ENCODE peak calls at places on chromosomes 16 and 17, in eight cellular contexts. M, K, I, G, B, W, O and J are unnamed samples.

GRCh38 chr16:87853411-87854052 is 15.8 kb downstream of the SLC7A5 start:
- DNase-seq in I (peak; percentile 79), G (peak; percentile 84), O (peak; percentile 88), B (peak; percentile 95), M (peak; percentile 87), K (peak; percentile 88), W (peak; percentile 83), J (peak; percentile 82)

GRCh38 chr16:87395181-87395842 is 3.2 kb downstream of the MAP1LC3B start:
- DNase-seq in I (no peak), W (no peak), K (no peak), M (no peak), B (no peak), O (no peak), G (no peak), J (no peak)

GRCh38 chr16:52450241-52450640 is 96.7 kb downstream of the TOX3 start:
- DNase-seq in G (no peak), M (no peak), I (no peak), W (no peak), O (no peak), K (no peak), B (no peak), J (no peak)

GRCh38 chr17:47855737-47856136 is 4.8 kb upstream of the SP6 start:
- DNase-seq in O (no peak), K (no peak), W (peak; percentile 51), M (no peak), I (no peak), B (no peak), G (no peak), J (no peak)

GRCh38 chr16:57470683-57471082 is 8.2 kb downstream of the POLR2C start:
- DNase-seq in I (no peak), G (no peak), O (no peak), K (no peak), W (peak; percentile 38), M (peak; percentile 84), B (peak; percentile 46), J (no peak)

GRCh38 chr16:87410958-87411357 is 18.8 kb downstream of the MAP1LC3B start:
- DNase-seq in M (no peak), K (no peak), O (no peak), I (no peak), G (no peak), B (no peak), W (no peak), J (no peak)

GRCh38 chr17:57570740-57571344 is 174.3 kb downstream of the CCDC182 start:
- DNase-seq in K (peak; percentile 66), O (peak; percentile 25), M (no peak), I (no peak), B (no peak), G (no peak), W (no peak), J (no peak)

GRCh38 chr16:55154956-55155355 is 169.0 kb upstream of the IRX6 start:
- DNase-seq in O (no peak), G (no peak), K (no peak), M (no peak), W (no peak), B (no peak), I (no peak), J (no peak)

GRCh38 chr17:68507581-68507980 is 4.6 kb upstream of the PRKAR1A start:
- DNase-seq in K (no peak), G (no peak), B (no peak), O (no peak), I (no peak), M (no peak), W (no peak), J (no peak)

GRCh38 chr17:81580481-81580880 is 28.3 kb upstream of the FAAP100 start:
- DNase-seq in G (no peak), I (no peak), M (no peak), B (no peak), W (no peak), O (no peak), K (no peak), J (no peak)

GRCh38 chr17:50944902-50945720 is 79.0 kb upstream of the TOB1 start:
- DNase-seq in B (no peak), K (no peak), I (no peak), W (no peak), G (no peak), O (no peak), M (no peak), J (no peak)

GRCh38 chr16:31071861-31072260 is 2.2 kb downstream of the ZNF668 start:
- DNase-seq in G (no peak), M (peak; percentile 19), K (peak; percentile 63), O (peak; percentile 81), I (no peak), W (peak; percentile 21), B (no peak), J (no peak)

GRCh38 chr16:83967838-83968482 is at the start of gene NECAB2:
- DNase-seq in K (peak; percentile 29), W (peak; percentile 14), O (peak; percentile 20), B (peak; percentile 23), I (no peak), G (peak; percentile 37), M (no peak), J (no peak)

GRCh38 chr17:40015998-40016691 is 905 bp downstream of the CSF3 start:
- DNase-seq in O (no peak), G (no peak), K (no peak), W (no peak), M (no peak), I (no peak), B (no peak), J (no peak)

GRCh38 chr17:31738488-31738887 is 120.6 kb downstream of the COPRS start:
- DNase-seq in B (no peak), O (no peak), K (peak; percentile 58), M (no peak), I (no peak), W (no peak), G (no peak), J (no peak)

GRCh38 chr17:17661834-17662233 is 19.4 kb upstream of the RAI1 start:
- DNase-seq in G (no peak), O (no peak), W (no peak), M (no peak), K (no peak), I (no peak), B (no peak), J (no peak)

GRCh38 chr17:78934681-78935418 is 9.7 kb upstream of the TIMP2 start:
- DNase-seq in K (peak; percentile 31), I (no peak), B (no peak), O (peak; percentile 41), M (no peak), G (no peak), W (no peak), J (no peak)

GRCh38 chr16:3954411-3954921 is 74.0 kb upstream of the CREBBP start:
- DNase-seq in B (peak; percentile 53), I (no peak), K (no peak), M (no peak), O (no peak), W (no peak), G (no peak), J (no peak)

GRCh38 chr17:44904001-44904984 is 5.0 kb upstream of the EFTUD2 start:
- DNase-seq in G (no peak), M (no peak), I (no peak), O (no peak), B (no peak), K (no peak), W (no peak), J (no peak)

GRCh38 chr16:87201052-87201451 is 116.1 kb downstream of the C16orf95 start:
- DNase-seq in G (no peak), M (no peak), K (peak; percentile 91), B (peak; percentile 63), W (peak; percentile 34), I (no peak), O (peak; percentile 99), J (no peak)

GRCh38 chr16:3179651-3180050 is 8.4 kb upstream of the OR1F1 start:
- DNase-seq in I (no peak), K (no peak), G (no peak), W (no peak), B (no peak), M (no peak), O (no peak), J (no peak)

GRCh38 chr17:60964160-60964559 is 286.5 kb downstream of the BCAS3 start:
- DNase-seq in W (no peak), K (no peak), M (no peak), I (no peak), B (no peak), O (no peak), G (no peak), J (no peak)

DNA sequence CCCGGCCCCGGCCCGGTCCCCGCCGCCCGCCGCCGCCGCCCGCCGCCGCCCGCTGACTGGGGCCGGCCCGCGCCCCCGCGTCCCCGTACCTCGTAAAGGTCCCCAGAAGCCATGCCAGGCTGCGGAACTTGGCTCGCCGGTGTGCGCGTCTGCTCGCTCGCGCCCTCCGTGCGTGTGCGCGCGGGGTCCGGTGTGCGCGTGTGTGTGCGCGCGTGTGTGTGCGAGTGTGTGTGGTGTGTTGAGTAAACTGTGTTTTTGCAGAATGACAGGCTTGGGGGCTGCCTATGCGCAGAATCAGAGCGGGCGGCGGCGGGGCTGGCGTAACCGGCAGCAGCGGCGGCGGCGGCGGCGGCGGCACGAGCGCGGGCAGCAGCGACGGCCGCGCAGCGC is 342 bp downstream of the CDYL2 start:
- DNase-seq in B (no peak), M (peak; percentile 55), O (peak; percentile 71), W (peak; percentile 51), I (no peak), G (peak; percentile 69), K (peak; percentile 9), J (peak; percentile 19)
- H3K4me3 ChIP-seq in B (peak overlapping the region; percentile 58), M (peak overlapping the region; percentile 96), O (peak overlapping the region; percentile 60), W (peak overlapping the region; percentile 50), I (no peak overlapping the region), G (peak overlapping the region; percentile 77), K (peak overlapping the region; percentile 43), J (peak overlapping the region; percentile 47)

GRCh38 chr17:66777689-66778225 is 57.2 kb upstream of the CACNG5 start:
- DNase-seq in I (no peak), G (no peak), K (no peak), M (no peak), B (no peak), W (no peak), O (peak; percentile 70), J (no peak)
- H3K4me3 ChIP-seq in I (no peak overlapping the region), G (no peak overlapping the region), K (no peak overlapping the region), M (no peak overlapping the region), B (no peak overlapping the region), W (no peak overlapping the region), O (no peak overlapping the region), J (no peak overlapping the region)

GRCh38 chr16:502179-502943 is 25.2 kb upstream of the CAPN15 start:
- DNase-seq in O (no peak), K (no peak), I (no peak), M (peak; percentile 98), B (no peak), G (no peak), W (no peak), J (no peak)
- H3K4me3 ChIP-seq in O (no peak overlapping the region), K (no peak overlapping the region), I (no peak overlapping the region), M (peak overlapping the region; percentile 76), B (no peak overlapping the region), G (no peak overlapping the region), W (no peak overlapping the region), J (no peak overlapping the region)

GRCh38 chr16:71565812-71566700 is 10.8 kb downstream of the TAT start:
- DNase-seq in O (no peak), W (no peak), B (no peak), I (no peak), M (no peak), K (no peak), G (peak; percentile 26), J (no peak)
- H3K4me3 ChIP-seq in O (no peak overlapping the region), W (no peak overlapping the region), B (peak overlapping the region; percentile 54), I (peak overlapping the region; percentile 69), M (no peak overlapping the region), K (no peak overlapping the region), G (peak overlapping the region; percentile 56), J (peak overlapping the region; percentile 67)